ENCODE peak calls at places on chromosomes 2 and 18, in six cellular contexts. One of them, this sample, is unnamed.

GRCh38 chr2:27264253-27264752 is 1.5 kb upstream of the SLC30A3 start:
- DNase-seq in globus pallidus: no peak
- DNase-seq in progenitor cell of endocrine pancreas: no peak
- DNase-seq in activated CD8-positive, alpha-beta T cell treated with anti-CD3 and anti-CD28 coated beads, Interleukin-2, amount 10 ng/mL, durations not matched to agents 7 days and 5 days: no peak
- DNase-seq in BE2C: no peak
- DNase-seq in GM23338: peak
- DNase-seq in this sample: no peak

GRCh38 chr18:34158881-34159690 is 65.6 kb downstream of the NOL4 start:
- DNase-seq in globus pallidus: peak
- DNase-seq in progenitor cell of endocrine pancreas: peak
- DNase-seq in activated CD8-positive, alpha-beta T cell treated with anti-CD3 and anti-CD28 coated beads, Interleukin-2, amount 10 ng/mL, durations not matched to agents 7 days and 5 days: no peak
- DNase-seq in BE2C: peak
- DNase-seq in GM23338: peak
- DNase-seq in this sample: no peak

GRCh38 chr2:179031731-179032408 is 18.1 kb downstream of the CCDC141 start:
- DNase-seq in globus pallidus: no peak
- DNase-seq in progenitor cell of endocrine pancreas: no peak
- DNase-seq in activated CD8-positive, alpha-beta T cell treated with anti-CD3 and anti-CD28 coated beads, Interleukin-2, amount 10 ng/mL, durations not matched to agents 7 days and 5 days: peak
- DNase-seq in BE2C: no peak
- DNase-seq in GM23338: peak
- DNase-seq in this sample: no peak

GRCh38 chr2:172995323-172996244 is 80.1 kb upstream of the MAP3K20 start:
- DNase-seq in globus pallidus: no peak
- DNase-seq in progenitor cell of endocrine pancreas: no peak
- DNase-seq in activated CD8-positive, alpha-beta T cell treated with anti-CD3 and anti-CD28 coated beads, Interleukin-2, amount 10 ng/mL, durations not matched to agents 7 days and 5 days: no peak
- DNase-seq in BE2C: no peak
- DNase-seq in GM23338: peak
- DNase-seq in this sample: peak

GRCh38 chr18:28425886-28426285 is 249.0 kb upstream of the CDH2 start:
- DNase-seq in globus pallidus: no peak
- DNase-seq in progenitor cell of endocrine pancreas: no peak
- DNase-seq in activated CD8-positive, alpha-beta T cell treated with anti-CD3 and anti-CD28 coated beads, Interleukin-2, amount 10 ng/mL, durations not matched to agents 7 days and 5 days: no peak
- DNase-seq in BE2C: no peak
- DNase-seq in GM23338: no peak
- DNase-seq in this sample: no peak

GRCh38 chr2:120167272-120167671 is 55.9 kb downstream of the TMEM185B start:
- DNase-seq in globus pallidus: no peak
- DNase-seq in progenitor cell of endocrine pancreas: no peak
- DNase-seq in activated CD8-positive, alpha-beta T cell treated with anti-CD3 and anti-CD28 coated beads, Interleukin-2, amount 10 ng/mL, durations not matched to agents 7 days and 5 days: no peak
- DNase-seq in BE2C: no peak
- DNase-seq in GM23338: no peak
- DNase-seq in this sample: no peak

GRCh38 chr2:235669269-235669831 is 175.5 kb downstream of the AGAP1 start:
- DNase-seq in globus pallidus: peak
- DNase-seq in progenitor cell of endocrine pancreas: peak
- DNase-seq in activated CD8-positive, alpha-beta T cell treated with anti-CD3 and anti-CD28 coated beads, Interleukin-2, amount 10 ng/mL, durations not matched to agents 7 days and 5 days: no peak
- DNase-seq in BE2C: peak
- DNase-seq in GM23338: peak
- DNase-seq in this sample: peak

GRCh38 chr2:171793691-171794678 is 100.1 kb downstream of the SLC25A12 start:
- DNase-seq in globus pallidus: no peak
- DNase-seq in progenitor cell of endocrine pancreas: no peak
- DNase-seq in activated CD8-positive, alpha-beta T cell treated with anti-CD3 and anti-CD28 coated beads, Interleukin-2, amount 10 ng/mL, durations not matched to agents 7 days and 5 days: no peak
- DNase-seq in BE2C: no peak
- DNase-seq in GM23338: peak
- DNase-seq in this sample: no peak

GRCh38 chr2:109410021-109410815 is 203.5 kb downstream of the SEPTIN10 start:
- DNase-seq in globus pallidus: no peak
- DNase-seq in progenitor cell of endocrine pancreas: no peak
- DNase-seq in activated CD8-positive, alpha-beta T cell treated with anti-CD3 and anti-CD28 coated beads, Interleukin-2, amount 10 ng/mL, durations not matched to agents 7 days and 5 days: no peak
- DNase-seq in BE2C: no peak
- DNase-seq in GM23338: peak
- DNase-seq in this sample: no peak

GRCh38 chr2:174702541-174702940 is 61.7 kb downstream of the CHRNA1 start:
- DNase-seq in globus pallidus: no peak
- DNase-seq in progenitor cell of endocrine pancreas: no peak
- DNase-seq in activated CD8-positive, alpha-beta T cell treated with anti-CD3 and anti-CD28 coated beads, Interleukin-2, amount 10 ng/mL, durations not matched to agents 7 days and 5 days: no peak
- DNase-seq in BE2C: no peak
- DNase-seq in GM23338: no peak
- DNase-seq in this sample: no peak

GRCh38 chr2:232929303-232930123 is 59.4 kb downstream of the SNORC start:
- DNase-seq in globus pallidus: no peak
- DNase-seq in progenitor cell of endocrine pancreas: no peak
- DNase-seq in activated CD8-positive, alpha-beta T cell treated with anti-CD3 and anti-CD28 coated beads, Interleukin-2, amount 10 ng/mL, durations not matched to agents 7 days and 5 days: no peak
- DNase-seq in BE2C: no peak
- DNase-seq in GM23338: no peak
- DNase-seq in this sample: no peak

GRCh38 chr2:68367918-68368656 is 3.0 kb downstream of the PLEK start:
- DNase-seq in globus pallidus: no peak
- DNase-seq in progenitor cell of endocrine pancreas: no peak
- DNase-seq in activated CD8-positive, alpha-beta T cell treated with anti-CD3 and anti-CD28 coated beads, Interleukin-2, amount 10 ng/mL, durations not matched to agents 7 days and 5 days: no peak
- DNase-seq in BE2C: no peak
- DNase-seq in GM23338: no peak
- DNase-seq in this sample: peak

GRCh38 chr2:188909036-188909435 is 65.1 kb upstream of the COL3A1 start:
- DNase-seq in globus pallidus: no peak
- DNase-seq in progenitor cell of endocrine pancreas: no peak
- DNase-seq in activated CD8-positive, alpha-beta T cell treated with anti-CD3 and anti-CD28 coated beads, Interleukin-2, amount 10 ng/mL, durations not matched to agents 7 days and 5 days: no peak
- DNase-seq in BE2C: no peak
- DNase-seq in GM23338: no peak
- DNase-seq in this sample: no peak

GRCh38 chr2:103887625-103888024 is 966.3 kb upstream of the POU3F3 start:
- DNase-seq in globus pallidus: no peak
- DNase-seq in progenitor cell of endocrine pancreas: no peak
- DNase-seq in activated CD8-positive, alpha-beta T cell treated with anti-CD3 and anti-CD28 coated beads, Interleukin-2, amount 10 ng/mL, durations not matched to agents 7 days and 5 days: no peak
- DNase-seq in BE2C: no peak
- DNase-seq in GM23338: no peak
- DNase-seq in this sample: no peak

GRCh38 chr2:181411105-181411849 is 45.9 kb upstream of the ITGA4 start:
- DNase-seq in globus pallidus: no peak
- DNase-seq in progenitor cell of endocrine pancreas: no peak
- DNase-seq in activated CD8-positive, alpha-beta T cell treated with anti-CD3 and anti-CD28 coated beads, Interleukin-2, amount 10 ng/mL, durations not matched to agents 7 days and 5 days: no peak
- DNase-seq in BE2C: peak
- DNase-seq in GM23338: peak
- DNase-seq in this sample: no peak

GRCh38 chr2:66582975-66583842 is 148.3 kb downstream of the MEIS1 start:
- DNase-seq in globus pallidus: no peak
- DNase-seq in progenitor cell of endocrine pancreas: no peak
- DNase-seq in activated CD8-positive, alpha-beta T cell treated with anti-CD3 and anti-CD28 coated beads, Interleukin-2, amount 10 ng/mL, durations not matched to agents 7 days and 5 days: no peak
- DNase-seq in BE2C: no peak
- DNase-seq in GM23338: peak
- DNase-seq in this sample: no peak

GRCh38 chr2:241759091-241759807 is 17.4 kb upstream of the GAL3ST2 start:
- DNase-seq in globus pallidus: no peak
- DNase-seq in progenitor cell of endocrine pancreas: no peak
- DNase-seq in activated CD8-positive, alpha-beta T cell treated with anti-CD3 and anti-CD28 coated beads, Interleukin-2, amount 10 ng/mL, durations not matched to agents 7 days and 5 days: no peak
- DNase-seq in BE2C: no peak
- DNase-seq in GM23338: no peak
- DNase-seq in this sample: no peak

GRCh38 chr2:39275016-39275415 is 31.2 kb upstream of the CDKL4 start:
- DNase-seq in globus pallidus: no peak
- DNase-seq in progenitor cell of endocrine pancreas: no peak
- DNase-seq in activated CD8-positive, alpha-beta T cell treated with anti-CD3 and anti-CD28 coated beads, Interleukin-2, amount 10 ng/mL, durations not matched to agents 7 days and 5 days: no peak
- DNase-seq in BE2C: no peak
- DNase-seq in GM23338: no peak
- DNase-seq in this sample: peak

This sample was measured in RWPE1.